ENCODE peak calls at places on chromosomes 3 and 15, in six cellular contexts. Z is spleen, G is upper lobe of right lung, X is uterus, D is SJCRH30, O is Panc1. P is an unnamed sample.

GRCh38 chr3:15280853-15281532 is 51.4 kb downstream of the SH3BP5 start:
- DNase-seq in G (no peak), X (no peak), Z (no peak), O (no peak), D (no peak), P (no peak)

GRCh38 chr3:180913582-180914404 is 1.3 kb downstream of the FXR1 start:
- DNase-seq in G (no peak), Z (no peak), O (no peak), X (no peak), D (peak; percentile 16), P (no peak)

GRCh38 chr3:191944835-191945234 is 483.9 kb downstream of the PYDC2 start:
- DNase-seq in O (no peak), D (no peak), G (no peak), X (no peak), Z (no peak), P (no peak)

GRCh38 chr3:30625541-30626438 is 19.4 kb downstream of the TGFBR2 start:
- DNase-seq in X (no peak), Z (no peak), D (no peak), O (no peak), G (no peak), P (no peak)

GRCh38 chr3:52153389-52154096 is 680 bp downstream of the POC1A start:
- DNase-seq in X (no peak), D (peak; percentile 51), G (no peak), Z (peak; percentile 84), O (no peak), P (no peak)

GRCh38 chr3:131540821-131541220 is 38.0 kb upstream of the MRPL3 start:
- DNase-seq in D (no peak), G (no peak), Z (no peak), O (no peak), X (no peak), P (no peak)

GRCh38 chr3:78969483-78969882 is 798.3 kb downstream of the ROBO1 start:
- DNase-seq in X (no peak), Z (no peak), O (no peak), D (no peak), G (no peak), P (no peak)

GRCh38 chr15:78070049-78070698 is 7.3 kb downstream of the TBC1D2B start:
- DNase-seq in O (no peak), Z (peak; percentile 84), D (no peak), G (no peak), X (no peak), P (no peak)

GRCh38 chr3:106097817-106098410 is 229.1 kb upstream of the CBLB start:
- DNase-seq in X (no peak), Z (no peak), O (no peak), D (no peak), G (no peak), P (no peak)

GRCh38 chr3:149592758-149593240 is 65.0 kb downstream of the WWTR1 start:
- DNase-seq in Z (no peak), D (peak; percentile 78), O (no peak), G (no peak), X (no peak), P (no peak)
- H3K4me1 ChIP-seq in Z (peaks cover 14% of the 10 kb centered on the region), D (peaks cover 57% of the 10 kb centered on the region), O (peaks cover 100% of the 10 kb centered on the region), G (peaks cover 28% of the 10 kb centered on the region), X (peaks cover 4% of the 10 kb centered on the region), P (no peaks in the 10 kb centered on the region)

GRCh38 chr15:25094519-25094918 is 139.7 kb downstream of the SNRPN start:
- DNase-seq in G (no peak), D (no peak), Z (peak; percentile 45), O (no peak), X (no peak), P (no peak)
- H3K9me3 ChIP-seq in G (peaks cover 62% of the 10 kb centered on the region), D (no peaks in the 10 kb centered on the region), Z (peaks cover 100% of the 10 kb centered on the region), O (peaks cover 11% of the 10 kb centered on the region), X (no peaks in the 10 kb centered on the region), P (peaks cover 89% of the 10 kb centered on the region)

DNA sequence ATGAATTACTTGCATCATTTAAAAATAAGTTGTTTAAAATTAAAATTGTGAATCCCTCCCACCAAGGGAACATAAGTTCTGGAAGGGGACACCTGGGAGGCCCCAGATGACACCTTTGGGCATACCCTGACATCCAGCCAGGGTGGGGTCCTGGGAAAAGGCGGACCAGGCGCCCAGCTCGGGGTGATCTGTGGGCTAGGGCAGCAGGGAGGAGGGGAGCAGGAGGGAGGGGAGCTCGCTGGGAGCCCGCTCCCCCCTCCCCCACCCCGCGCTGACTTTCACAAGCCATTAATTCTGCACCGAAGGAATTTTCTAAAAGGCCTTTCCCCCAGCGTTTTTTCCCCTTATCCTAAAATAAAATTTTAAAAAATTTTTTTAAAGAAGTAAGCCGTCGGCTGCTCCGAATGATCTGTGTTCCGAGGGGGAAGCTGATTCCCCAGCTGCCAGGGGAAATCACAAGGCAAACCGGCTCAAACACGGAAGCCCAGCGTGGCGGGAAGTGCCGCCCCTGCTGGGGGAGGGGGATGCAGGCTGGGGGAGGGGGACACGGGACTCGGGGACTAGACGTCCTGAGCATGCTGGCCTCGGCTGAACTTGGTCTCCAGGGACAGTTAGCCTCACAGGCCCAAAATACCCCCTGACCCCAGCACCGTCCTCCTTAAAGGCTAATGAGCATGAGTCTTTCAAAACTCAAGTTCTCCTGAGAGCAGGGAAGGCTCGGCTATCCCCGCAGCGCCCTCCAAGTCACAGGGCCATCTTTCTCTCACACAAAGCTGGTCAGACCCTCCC is 13.9 kb downstream of the PLXND1 start:
- DNase-seq in G (peak; percentile 84), D (peak; percentile 74), O (no peak), Z (peak; percentile 91), X (peak; percentile 77), P (peak; percentile 83)
- H3K4me1 ChIP-seq in G (peaks cover 95% of the 10 kb centered on the region), D (peaks cover 21% of the 10 kb centered on the region), O (peaks cover 95% of the 10 kb centered on the region), Z (peaks cover 47% of the 10 kb centered on the region), X (peaks cover 42% of the 10 kb centered on the region), P (no peaks in the 10 kb centered on the region)

DNA sequence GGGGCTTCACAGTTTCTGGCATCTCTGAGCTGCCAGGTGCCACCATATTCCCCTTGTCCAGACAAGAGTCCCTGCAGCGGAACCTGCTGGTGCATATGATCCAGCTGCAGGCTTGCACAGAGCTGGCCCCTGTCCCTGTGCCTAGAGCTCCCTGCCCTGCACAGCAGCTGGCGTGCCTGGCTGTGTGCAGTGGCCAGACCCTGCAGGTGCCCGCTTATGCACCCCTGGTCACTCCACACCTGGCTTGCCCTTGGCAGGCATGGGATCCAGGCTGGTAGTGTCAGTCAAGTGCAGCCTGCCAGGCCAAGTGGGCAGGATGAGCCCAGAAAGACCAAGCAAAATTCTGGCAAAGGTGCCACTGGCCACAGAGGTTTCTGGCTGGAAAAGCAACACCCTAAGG is 88.6 kb upstream of the TTBK2 start:
- DNase-seq in Z (no peak), G (no peak), D (no peak), X (no peak), O (no peak), P (no peak)
- H3K9me3 ChIP-seq in Z (peaks cover 8% of the 10 kb centered on the region), G (no peaks in the 10 kb centered on the region), D (peaks cover 3% of the 10 kb centered on the region), X (no peaks in the 10 kb centered on the region), O (no peaks in the 10 kb centered on the region), P (no peaks in the 10 kb centered on the region)

GRCh38 chr3:182972387-182972786 is 8.0 kb downstream of the DCUN1D1 start:
- DNase-seq in X (no peak), O (no peak), G (no peak), Z (no peak), D (no peak), P (no peak)
- H3K4me1 ChIP-seq in X (no peaks in the 10 kb centered on the region), O (peaks cover 11% of the 10 kb centered on the region), G (peaks cover 19% of the 10 kb centered on the region), Z (peaks cover 13% of the 10 kb centered on the region), D (no peaks in the 10 kb centered on the region), P (no peaks in the 10 kb centered on the region)

DNA sequence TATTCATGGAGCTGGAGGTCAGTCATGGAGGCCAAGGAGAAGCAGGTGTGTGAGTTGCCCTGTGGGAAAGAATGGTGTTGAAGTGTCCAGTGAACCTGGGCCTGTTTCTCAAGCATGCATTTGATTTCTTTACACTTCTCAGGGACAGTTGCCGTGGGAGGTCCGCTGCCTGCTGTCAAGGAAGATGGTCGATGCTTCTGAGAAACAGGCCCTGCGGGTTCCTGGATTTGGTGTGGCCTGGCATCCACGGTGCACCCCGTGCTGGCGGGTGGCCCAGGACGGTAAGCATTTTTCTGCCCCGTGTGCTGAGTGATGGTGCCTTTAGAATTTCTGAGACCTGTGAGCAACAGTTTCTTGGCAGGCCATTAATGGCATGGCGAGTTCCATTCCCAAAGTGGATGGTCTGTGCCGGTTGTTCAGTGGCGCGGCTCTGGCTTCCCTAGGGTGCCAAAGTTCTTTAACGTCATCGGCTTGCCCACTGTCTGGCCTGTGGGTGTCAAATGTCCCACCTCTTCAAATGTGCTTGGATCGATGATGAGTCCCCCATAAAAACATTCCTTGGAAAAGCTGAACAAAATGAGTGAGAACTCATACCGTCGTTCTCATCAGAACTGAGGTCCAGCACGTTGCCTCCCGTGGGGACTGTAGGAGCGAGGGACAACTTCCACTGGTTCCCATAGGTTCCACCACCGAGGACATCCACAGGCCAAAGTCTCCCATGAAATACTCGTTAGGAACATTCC is 107.2 kb downstream of the SNRPN start:
- DNase-seq in X (peak; percentile 2), G (peak; percentile 46), Z (peak; percentile 46), O (no peak), D (no peak), P (no peak)
- H3K9me3 ChIP-seq in X (no peaks in the 10 kb centered on the region), G (peaks cover 100% of the 10 kb centered on the region), Z (peaks cover 100% of the 10 kb centered on the region), O (peaks cover 64% of the 10 kb centered on the region), D (no peaks in the 10 kb centered on the region), P (peaks cover 100% of the 10 kb centered on the region)

DNA sequence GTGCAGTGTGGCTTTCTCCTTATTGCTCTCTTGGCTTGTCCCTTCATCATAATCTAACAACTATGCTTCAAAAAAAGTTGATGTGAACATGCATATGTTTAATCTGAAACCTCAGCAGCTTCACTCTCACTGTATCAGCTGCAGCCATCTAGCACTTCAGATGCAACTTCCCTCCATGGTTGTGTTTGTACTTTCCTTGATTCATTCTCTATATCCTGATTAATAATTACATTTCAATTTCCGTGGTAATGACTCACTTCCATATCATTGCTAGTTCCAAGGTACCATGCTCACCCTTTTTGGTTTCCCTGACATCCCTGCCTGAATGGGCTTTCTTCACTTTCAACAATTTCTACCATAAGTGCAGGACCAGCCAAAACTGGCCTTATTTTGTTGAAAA is 51.2 kb downstream of the MDFIC2 start:
- DNase-seq in Z (no peak), D (no peak), O (no peak), X (no peak), G (no peak), P (no peak)
- H3K4me1 ChIP-seq in Z (no peaks in the 10 kb centered on the region), D (no peaks in the 10 kb centered on the region), O (no peaks in the 10 kb centered on the region), X (no peaks in the 10 kb centered on the region), G (no peaks in the 10 kb centered on the region), P (no peaks in the 10 kb centered on the region)

GRCh38 chr15:23514492-23514891 is 51.0 kb upstream of the MKRN3 start:
- DNase-seq in O (no peak), X (no peak), D (no peak), G (no peak), Z (no peak), P (no peak)

GRCh38 chr15:23518104-23518503 is 47.4 kb upstream of the MKRN3 start:
- DNase-seq in O (no peak), Z (no peak), X (no peak), G (no peak), D (no peak), P (no peak)

DNA sequence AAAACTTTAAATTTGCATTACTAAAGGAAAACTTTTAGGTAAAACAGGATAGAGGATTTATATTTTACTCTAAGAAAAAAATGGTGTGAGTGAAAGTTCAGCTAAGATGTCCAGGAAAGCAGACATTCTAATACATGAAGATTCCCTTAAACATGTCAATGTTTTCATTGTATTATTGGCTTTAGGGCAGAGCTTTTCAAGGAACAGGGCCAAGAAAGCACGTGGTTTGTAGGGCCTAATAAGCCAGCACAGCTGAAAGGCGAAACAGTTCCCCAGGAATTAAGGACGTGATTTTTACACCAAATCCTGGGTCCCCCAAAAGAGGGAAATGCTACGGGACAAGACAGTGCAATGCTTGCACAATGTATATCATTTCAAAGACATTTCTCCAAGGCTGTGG is 48.6 kb upstream of the MKRN3 start:
- DNase-seq in Z (no peak), G (no peak), X (no peak), O (no peak), D (no peak), P (no peak)
- H3K9me3 ChIP-seq in Z (no peaks in the 10 kb centered on the region), G (no peaks in the 10 kb centered on the region), X (no peaks in the 10 kb centered on the region), O (no peaks in the 10 kb centered on the region), D (no peaks in the 10 kb centered on the region), P (no peaks in the 10 kb centered on the region)

P was measured in right atrium auricular region.